ENCODE peak calls at places on chromosomes 16 and 17, in nine cellular contexts. One of them, this sample, is unnamed. For H3K4me1 and H3K9me3, the result is how much of the 10 kb centered on the place peaks cover.

GRCh38 chr17:63191610-63192009 is 225.6 kb downstream of the TANC2 start:
- DNase-seq in uterus: no peak
- DNase-seq in tibial nerve: no peak
- DNase-seq in lung: no peak
- DNase-seq in hepatocyte: no peak
- DNase-seq in effector memory CD4-positive, alpha-beta T cell: no peak
- DNase-seq in SK-N-SH: no peak
- DNase-seq in OCI-LY7: no peak
- DNase-seq in lower lobe of right lung: peak
- DNase-seq in this sample: peak

GRCh38 chr17:57121308-57122042 is 36.4 kb downstream of the AKAP1 start:
- DNase-seq in uterus: no peak
- DNase-seq in tibial nerve: peak
- DNase-seq in lung: no peak
- DNase-seq in hepatocyte: peak
- DNase-seq in effector memory CD4-positive, alpha-beta T cell: no peak
- DNase-seq in SK-N-SH: peak
- DNase-seq in OCI-LY7: peak
- DNase-seq in lower lobe of right lung: no peak
- DNase-seq in this sample: no peak

GRCh38 chr17:14156689-14157088 is 80.0 kb downstream of the CDRT15 start:
- DNase-seq in uterus: no peak
- DNase-seq in tibial nerve: no peak
- DNase-seq in lung: no peak
- DNase-seq in hepatocyte: peak
- DNase-seq in effector memory CD4-positive, alpha-beta T cell: no peak
- DNase-seq in SK-N-SH: no peak
- DNase-seq in OCI-LY7: no peak
- DNase-seq in lower lobe of right lung: no peak
- DNase-seq in this sample: no peak

GRCh38 chr17:600576-601301 is 113.9 kb downstream of the VPS53 start:
- DNase-seq in uterus: peak
- DNase-seq in tibial nerve: no peak
- DNase-seq in lung: no peak
- DNase-seq in hepatocyte: no peak
- DNase-seq in effector memory CD4-positive, alpha-beta T cell: no peak
- DNase-seq in SK-N-SH: no peak
- DNase-seq in OCI-LY7: no peak
- DNase-seq in lower lobe of right lung: no peak
- DNase-seq in this sample: no peak

GRCh38 chr17:17937450-17937849 is 34.8 kb downstream of the TOM1L2 start:
- DNase-seq in uterus: no peak
- DNase-seq in tibial nerve: no peak
- DNase-seq in lung: no peak
- DNase-seq in hepatocyte: no peak
- DNase-seq in effector memory CD4-positive, alpha-beta T cell: no peak
- DNase-seq in SK-N-SH: no peak
- DNase-seq in OCI-LY7: no peak
- DNase-seq in lower lobe of right lung: no peak
- DNase-seq in this sample: no peak

GRCh38 chr16:74726736-74727135 is 26.1 kb upstream of the MLKL start:
- DNase-seq in uterus: no peak
- DNase-seq in tibial nerve: no peak
- DNase-seq in lung: no peak
- DNase-seq in hepatocyte: no peak
- DNase-seq in effector memory CD4-positive, alpha-beta T cell: no peak
- DNase-seq in SK-N-SH: no peak
- DNase-seq in OCI-LY7: peak
- DNase-seq in lower lobe of right lung: no peak
- DNase-seq in this sample: no peak

GRCh38 chr16:526181-527014 is 1.1 kb upstream of the CAPN15 start:
- DNase-seq in uterus: no peak
- DNase-seq in tibial nerve: no peak
- DNase-seq in lung: peak
- DNase-seq in hepatocyte: peak
- DNase-seq in effector memory CD4-positive, alpha-beta T cell: peak
- DNase-seq in SK-N-SH: no peak
- DNase-seq in OCI-LY7: peak
- DNase-seq in lower lobe of right lung: peak
- DNase-seq in this sample: peak

GRCh38 chr17:37494971-37495370 is 5.3 kb downstream of the DUSP14 start:
- DNase-seq in uterus: no peak
- DNase-seq in tibial nerve: no peak
- DNase-seq in lung: no peak
- DNase-seq in hepatocyte: no peak
- DNase-seq in effector memory CD4-positive, alpha-beta T cell: no peak
- DNase-seq in SK-N-SH: no peak
- DNase-seq in OCI-LY7: no peak
- DNase-seq in lower lobe of right lung: no peak
- DNase-seq in this sample: no peak

GRCh38 chr17:39328815-39329214 is 72.6 kb downstream of the FBXL20 start:
- DNase-seq in uterus: no peak
- DNase-seq in tibial nerve: no peak
- DNase-seq in lung: no peak
- DNase-seq in hepatocyte: no peak
- DNase-seq in effector memory CD4-positive, alpha-beta T cell: no peak
- DNase-seq in SK-N-SH: no peak
- DNase-seq in OCI-LY7: no peak
- DNase-seq in lower lobe of right lung: no peak
- DNase-seq in this sample: no peak

DNA sequence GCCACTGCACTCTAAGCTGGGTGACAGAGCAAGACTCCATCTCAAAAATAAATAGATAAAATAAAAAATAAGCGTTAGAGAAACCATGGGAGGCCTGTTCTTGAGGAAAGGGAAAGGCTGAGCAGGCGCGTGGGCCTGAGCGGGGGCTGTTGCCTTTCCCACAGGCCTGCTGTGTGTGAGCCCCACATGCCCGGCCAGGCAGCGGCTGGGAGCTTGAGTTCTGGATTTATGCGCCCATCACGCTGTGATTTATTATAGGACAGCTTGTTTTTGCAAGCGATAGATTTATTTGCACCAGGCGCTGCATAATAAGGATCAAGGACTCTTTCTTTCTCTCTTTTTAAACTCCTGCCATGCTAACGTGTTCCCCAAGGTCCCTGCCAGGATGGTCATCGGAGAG is 14.8 kb upstream of the WFDC1 start:
- DNase-seq in uterus: no peak
- DNase-seq in tibial nerve: no peak
- DNase-seq in lung: no peak
- DNase-seq in hepatocyte: no peak
- DNase-seq in effector memory CD4-positive, alpha-beta T cell: no peak
- DNase-seq in SK-N-SH: no peak
- DNase-seq in OCI-LY7: no peak
- DNase-seq in lower lobe of right lung: no peak
- DNase-seq in this sample: no peak
- H3K27ac ChIP-seq in uterus: no peak
- H3K27ac ChIP-seq in tibial nerve: no peak
- H3K27ac ChIP-seq in lung: no peak
- H3K27ac ChIP-seq in hepatocyte: no peak
- H3K27ac ChIP-seq in effector memory CD4-positive, alpha-beta T cell: no peak
- H3K27ac ChIP-seq in SK-N-SH: no peak
- H3K27ac ChIP-seq in OCI-LY7: no peak
- H3K27ac ChIP-seq in lower lobe of right lung: no peak
- H3K27ac ChIP-seq in this sample: no peak

GRCh38 chr16:88773812-88774291 is 11.2 kb downstream of the PIEZO1 start:
- DNase-seq in uterus: no peak
- DNase-seq in tibial nerve: no peak
- DNase-seq in lung: peak
- DNase-seq in hepatocyte: peak
- DNase-seq in effector memory CD4-positive, alpha-beta T cell: no peak
- DNase-seq in SK-N-SH: no peak
- DNase-seq in OCI-LY7: no peak
- DNase-seq in lower lobe of right lung: peak
- DNase-seq in this sample: peak

GRCh38 chr16:88770459-88771293 is 14.3 kb downstream of the PIEZO1 start:
- DNase-seq in uterus: peak
- DNase-seq in tibial nerve: no peak
- DNase-seq in lung: peak
- DNase-seq in hepatocyte: peak
- DNase-seq in effector memory CD4-positive, alpha-beta T cell: no peak
- DNase-seq in SK-N-SH: peak
- DNase-seq in OCI-LY7: no peak
- DNase-seq in lower lobe of right lung: peak
- DNase-seq in this sample: peak

GRCh38 chr16:88772871-88773811 is 11.9 kb downstream of the PIEZO1 start:
- DNase-seq in uterus: no peak
- DNase-seq in tibial nerve: no peak
- DNase-seq in lung: no peak
- DNase-seq in hepatocyte: peak
- DNase-seq in effector memory CD4-positive, alpha-beta T cell: no peak
- DNase-seq in SK-N-SH: no peak
- DNase-seq in OCI-LY7: no peak
- DNase-seq in lower lobe of right lung: peak
- DNase-seq in this sample: peak

GRCh38 chr16:88769617-88770458 is 15.2 kb downstream of the PIEZO1 start:
- DNase-seq in uterus: no peak
- DNase-seq in tibial nerve: no peak
- DNase-seq in lung: peak
- DNase-seq in hepatocyte: peak
- DNase-seq in effector memory CD4-positive, alpha-beta T cell: no peak
- DNase-seq in SK-N-SH: peak
- DNase-seq in OCI-LY7: peak
- DNase-seq in lower lobe of right lung: peak
- DNase-seq in this sample: no peak

DNA sequence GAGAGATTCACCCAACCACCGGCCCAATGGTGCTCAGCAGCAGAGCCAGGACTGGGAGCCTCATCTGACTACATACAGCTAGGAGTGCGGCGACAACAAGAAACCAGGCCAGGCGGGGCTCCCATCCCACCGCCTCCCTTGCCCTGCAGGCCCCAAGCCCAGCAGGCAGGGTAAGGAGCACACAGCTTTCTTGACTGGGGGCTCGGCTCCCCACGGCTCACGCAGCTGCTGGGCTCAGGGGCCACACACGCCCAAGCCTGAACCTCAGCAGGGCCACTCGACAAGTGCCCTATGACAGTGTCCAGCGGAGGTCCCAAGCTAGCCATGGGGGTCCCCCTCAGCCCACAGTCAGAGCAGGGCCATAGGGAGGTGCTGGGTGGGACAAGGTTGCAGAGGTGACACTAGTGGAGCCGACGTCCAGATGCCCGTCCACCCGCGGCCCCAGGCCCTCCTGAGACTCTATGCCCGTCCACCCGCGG is 13.7 kb downstream of the PIEZO1 start:
- DNase-seq in uterus: no peak
- DNase-seq in tibial nerve: no peak
- DNase-seq in lung: no peak
- DNase-seq in hepatocyte: no peak
- DNase-seq in effector memory CD4-positive, alpha-beta T cell: no peak
- DNase-seq in SK-N-SH: no peak
- DNase-seq in OCI-LY7: no peak
- DNase-seq in lower lobe of right lung: no peak
- DNase-seq in this sample: no peak
- H3K4me1 ChIP-seq in uterus: under half
- H3K4me1 ChIP-seq in tibial nerve: under half
- H3K4me1 ChIP-seq in lung: half or more
- H3K4me1 ChIP-seq in hepatocyte: half or more
- H3K4me1 ChIP-seq in effector memory CD4-positive, alpha-beta T cell: half or more
- H3K4me1 ChIP-seq in SK-N-SH: half or more
- H3K4me1 ChIP-seq in OCI-LY7: under half
- H3K4me1 ChIP-seq in lower lobe of right lung: half or more
- H3K4me1 ChIP-seq in this sample: half or more

GRCh38 chr17:83180264-83180995 is 101.0 kb downstream of the METRNL start:
- DNase-seq in uterus: no peak
- DNase-seq in tibial nerve: peak
- DNase-seq in lung: peak
- DNase-seq in hepatocyte: peak
- DNase-seq in effector memory CD4-positive, alpha-beta T cell: no peak
- DNase-seq in SK-N-SH: no peak
- DNase-seq in OCI-LY7: no peak
- DNase-seq in lower lobe of right lung: no peak
- DNase-seq in this sample: no peak
- H3K9me3 ChIP-seq in uterus: under half
- H3K9me3 ChIP-seq in tibial nerve: under half
- H3K9me3 ChIP-seq in lung: under half
- H3K9me3 ChIP-seq in hepatocyte: under half
- H3K9me3 ChIP-seq in effector memory CD4-positive, alpha-beta T cell: under half
- H3K9me3 ChIP-seq in SK-N-SH: under half
- H3K9me3 ChIP-seq in OCI-LY7: under half
- H3K9me3 ChIP-seq in lower lobe of right lung: under half
- H3K9me3 ChIP-seq in this sample: under half

GRCh38 chr16:55482056-55482455 is 3.1 kb downstream of the MMP2 start:
- DNase-seq in uterus: no peak
- DNase-seq in tibial nerve: no peak
- DNase-seq in lung: no peak
- DNase-seq in hepatocyte: no peak
- DNase-seq in effector memory CD4-positive, alpha-beta T cell: no peak
- DNase-seq in SK-N-SH: no peak
- DNase-seq in OCI-LY7: no peak
- DNase-seq in lower lobe of right lung: no peak
- DNase-seq in this sample: no peak

GRCh38 chr16:55478827-55479559 is at the start of gene MMP2:
- DNase-seq in uterus: peak
- DNase-seq in tibial nerve: peak
- DNase-seq in lung: peak
- DNase-seq in hepatocyte: peak
- DNase-seq in effector memory CD4-positive, alpha-beta T cell: no peak
- DNase-seq in SK-N-SH: peak
- DNase-seq in OCI-LY7: no peak
- DNase-seq in lower lobe of right lung: peak
- DNase-seq in this sample: peak

GRCh38 chr16:55480228-55480655 is 1.2 kb downstream of the MMP2 start:
- DNase-seq in uterus: peak
- DNase-seq in tibial nerve: peak
- DNase-seq in lung: peak
- DNase-seq in hepatocyte: peak
- DNase-seq in effector memory CD4-positive, alpha-beta T cell: no peak
- DNase-seq in SK-N-SH: peak
- DNase-seq in OCI-LY7: no peak
- DNase-seq in lower lobe of right lung: peak
- DNase-seq in this sample: peak

GRCh38 chr16:55476625-55477533 is 2.1 kb upstream of the MMP2 start:
- DNase-seq in uterus: no peak
- DNase-seq in tibial nerve: no peak
- DNase-seq in lung: no peak
- DNase-seq in hepatocyte: no peak
- DNase-seq in effector memory CD4-positive, alpha-beta T cell: no peak
- DNase-seq in SK-N-SH: no peak
- DNase-seq in OCI-LY7: no peak
- DNase-seq in lower lobe of right lung: no peak
- DNase-seq in this sample: peak

DNA sequence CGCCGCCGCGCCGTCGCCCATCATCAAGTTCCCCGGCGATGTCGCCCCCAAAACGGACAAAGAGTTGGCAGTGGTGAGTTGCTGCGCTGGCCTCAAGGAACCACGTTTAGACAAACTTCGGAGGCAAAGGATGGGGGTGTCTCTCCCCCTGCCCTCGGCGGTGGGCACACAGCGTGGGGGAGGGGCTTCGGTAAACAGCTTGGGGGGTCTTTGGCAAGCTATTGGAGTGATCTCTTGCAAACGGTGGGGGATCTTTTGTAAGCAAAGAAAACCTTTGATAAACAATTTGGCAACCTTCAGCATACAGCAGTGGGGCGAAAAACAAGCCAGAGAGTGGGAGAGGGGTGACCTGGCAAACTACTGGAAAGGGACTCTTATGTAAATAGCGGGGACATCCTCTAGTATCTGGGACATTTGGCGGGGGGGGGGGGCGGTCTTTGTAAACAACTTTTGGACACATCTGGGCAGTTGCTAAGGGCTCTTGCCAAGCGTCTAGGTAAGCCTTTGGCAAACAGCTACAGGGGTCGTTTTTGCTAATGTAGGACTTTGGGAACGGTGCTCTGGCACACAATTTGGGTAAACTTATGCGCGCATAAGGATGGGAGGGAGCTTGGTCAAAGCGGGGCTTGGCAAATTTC is 681 bp downstream of the MMP2 start:
- DNase-seq in uterus: peak
- DNase-seq in tibial nerve: no peak
- DNase-seq in lung: no peak
- DNase-seq in hepatocyte: peak
- DNase-seq in effector memory CD4-positive, alpha-beta T cell: no peak
- DNase-seq in SK-N-SH: peak
- DNase-seq in OCI-LY7: no peak
- DNase-seq in lower lobe of right lung: no peak
- DNase-seq in this sample: no peak
- H3K27ac ChIP-seq in uterus: peak
- H3K27ac ChIP-seq in tibial nerve: peak
- H3K27ac ChIP-seq in lung: peak
- H3K27ac ChIP-seq in hepatocyte: peak
- H3K27ac ChIP-seq in effector memory CD4-positive, alpha-beta T cell: no peak
- H3K27ac ChIP-seq in SK-N-SH: peak
- H3K27ac ChIP-seq in OCI-LY7: no peak
- H3K27ac ChIP-seq in lower lobe of right lung: peak
- H3K27ac ChIP-seq in this sample: peak